ENCODE peak calls at places on chromosome 9, in five cellular contexts. Y is K562, E is A549, B is HepG2, D is GM12878. O is an unnamed sample.

GRCh38 chr9:13750061-13750460 is 470.6 kb upstream of the MPDZ start:
- DNase-seq in Y (no peak), E (no peak), B (no peak), D (no peak), O (no peak)

GRCh38 chr9:89431930-89432725 is 65.8 kb downstream of the SEMA4D start:
- DNase-seq in Y (no peak), E (no peak), B (no peak), D (no peak), O (peak)

GRCh38 chr9:137380606-137381005 is 42.4 kb downstream of the EXD3 start:
- DNase-seq in Y (no peak), E (no peak), B (no peak), D (no peak), O (no peak)

GRCh38 chr9:109083141-109083540 is 36.6 kb downstream of the TMEM245 start:
- DNase-seq in Y (no peak), E (no peak), B (no peak), D (no peak), O (no peak)

GRCh38 chr9:90641868-90642558 is 611 bp downstream of the DIRAS2 start:
- DNase-seq in Y (no peak), E (no peak), B (no peak), D (no peak), O (no peak)

GRCh38 chr9:100437860-100438805 is 11.2 kb downstream of the MSANTD3 start:
- DNase-seq in Y (peak), E (peak), B (peak), D (no peak), O (peak)

GRCh38 chr9:71681104-71681707 is 87.1 kb downstream of the CEMIP2 start:
- DNase-seq in Y (no peak), E (no peak), B (no peak), D (no peak), O (no peak)

GRCh38 chr9:113712053-113712452 is 164.1 kb upstream of the ZNF618 start:
- DNase-seq in Y (no peak), E (no peak), B (no peak), D (no peak), O (no peak)

GRCh38 chr9:109907400-109907799 is 127.4 kb downstream of the PALM2AKAP2 start:
- DNase-seq in Y (no peak), E (no peak), B (no peak), D (no peak), O (no peak)

GRCh38 chr9:124280176-124280691 is 22.5 kb downstream of the NEK6 start:
- DNase-seq in Y (no peak), E (no peak), B (no peak), D (no peak), O (no peak)
- TF ChIP-seq MYC in Y (no peak), E (no peak), B (no peak), D (no peak), O (no peak)

DNA sequence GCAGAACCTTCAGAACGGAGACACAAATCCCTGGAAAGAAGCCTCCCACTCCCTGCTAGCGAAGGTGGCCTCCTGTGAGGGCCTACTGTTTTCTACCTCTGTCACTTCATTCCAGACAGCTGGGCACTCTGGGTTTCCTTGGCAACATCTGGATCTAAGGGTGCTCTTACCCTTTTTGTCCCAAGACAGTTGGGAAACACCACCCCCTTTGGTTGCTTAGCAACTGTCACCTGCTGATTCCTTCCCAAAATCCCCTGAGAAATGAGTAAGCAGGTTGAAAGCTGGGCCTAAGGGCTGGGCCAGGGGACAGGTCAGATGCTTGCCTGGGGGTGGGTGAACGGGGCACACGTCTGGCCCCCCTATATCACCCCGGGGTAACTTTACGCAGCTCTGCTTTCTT is 29.4 kb downstream of the NANS start:
- DNase-seq in Y (peak), E (no peak), B (no peak), D (no peak), O (peak)
- TF ChIP-seq MYC in Y (no peak), E (no peak), B (no peak), D (no peak), O (no peak)

GRCh38 chr9:132200706-132201105 is 38.8 kb downstream of the NTNG2 start:
- DNase-seq in Y (no peak), E (no peak), B (no peak), D (no peak), O (no peak)
- TF ChIP-seq MYC in Y (no peak), E (no peak), B (no peak), D (no peak), O (no peak)

DNA sequence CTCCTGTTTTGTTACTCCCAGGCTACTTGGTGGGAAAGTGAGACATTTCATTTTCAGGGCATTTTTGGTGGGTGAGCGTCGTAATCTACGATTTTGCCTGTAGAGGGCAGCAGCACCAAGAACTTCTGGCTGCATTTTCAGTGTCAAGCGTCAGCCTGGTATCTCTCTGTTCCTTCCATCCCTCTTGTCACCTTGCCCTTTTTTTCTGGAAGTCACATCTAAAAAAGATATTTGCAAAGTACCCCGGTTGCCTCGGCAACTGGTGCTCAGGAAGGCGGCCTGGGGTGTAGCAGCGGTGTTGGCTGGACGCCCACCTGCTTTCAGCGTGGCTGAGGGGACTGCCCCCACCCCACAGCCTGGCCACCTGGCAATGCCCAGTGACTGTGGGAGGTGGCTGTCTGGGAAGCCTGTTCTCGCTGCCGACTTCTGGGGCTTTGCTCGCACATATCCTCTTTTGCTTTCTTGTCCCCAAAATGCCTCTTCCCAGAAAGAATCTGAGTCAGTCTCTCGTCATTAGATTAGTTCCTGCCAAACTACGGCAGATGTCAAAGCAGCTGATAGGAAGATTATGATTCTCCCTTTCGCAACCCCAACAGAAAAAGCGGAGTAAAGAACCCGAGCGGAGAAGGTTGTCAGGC is 84.5 kb downstream of the ACER2 start:
- DNase-seq in Y (peak), E (peak), B (peak), D (peak), O (peak)
- TF ChIP-seq MYC in Y (no peak), E (no peak), B (no peak), D (no peak), O (no peak)

GRCh38 chr9:99368341-99369326 is 146.6 kb downstream of the SEC61B start:
- DNase-seq in Y (no peak), E (no peak), B (no peak), D (peak), O (peak)
- TF ChIP-seq MYC in Y (no peak), E (no peak), B (no peak), D (no peak), O (peak)

GRCh38 chr9:69346596-69347390 is 21.8 kb downstream of the ENTREP1 start:
- DNase-seq in Y (no peak), E (no peak), B (no peak), D (no peak), O (peak)
- TF ChIP-seq MYC in Y (no peak), E (no peak), B (no peak), D (no peak), O (no peak)

GRCh38 chr9:87876708-87877107 is 6.0 kb upstream of the SPATA31E1 start:
- DNase-seq in Y (no peak), E (no peak), B (no peak), D (no peak), O (no peak)
- TF ChIP-seq MYC in Y (no peak), E (no peak), B (no peak), D (no peak), O (no peak)

GRCh38 chr9:92989561-92989960 is 42.2 kb downstream of the FGD3 start:
- DNase-seq in Y (no peak), E (no peak), B (peak), D (no peak), O (no peak)
- TF ChIP-seq MYC in Y (no peak), E (no peak), B (no peak), D (no peak), O (no peak)

GRCh38 chr9:76926324-76926731 is 20.4 kb upstream of the PRUNE2 start:
- DNase-seq in Y (no peak), E (no peak), B (no peak), D (no peak), O (no peak)
- TF ChIP-seq MYC in Y (no peak), E (no peak), B (no peak), D (no peak), O (no peak)

O was measured in NB4.